ENCODE peak calls at places on chromosome 9, in four cellular contexts. D is CD8-positive, alpha-beta T cell; J is HCT116; M is MM.1S. N is an unnamed sample.

GRCh38 chr9:124934290-124934689 is 6.6 kb downstream of the GOLGA1 start:
- DNase-seq in D (no peak), J (no peak), M (peak; percentile 24), N (no peak)

GRCh38 chr9:97748525-97748924 is 51.4 kb upstream of the XPA start:
- DNase-seq in D (no peak), J (no peak), M (no peak), N (no peak)

GRCh38 chr9:74824654-74825053 is 63.1 kb downstream of the TRPM6 start:
- DNase-seq in D (no peak), J (no peak), M (no peak), N (no peak)

GRCh38 chr9:70553718-70554673 is 139.5 kb upstream of the KLF9 start:
- DNase-seq in D (no peak), J (no peak), M (no peak), N (peak; percentile 76)

GRCh38 chr9:121819511-121820231 is 168.2 kb downstream of the DAB2IP start:
- DNase-seq in D (no peak), J (no peak), M (no peak), N (no peak)

GRCh38 chr9:97696025-97696822 is 916 bp downstream of the XPA start:
- DNase-seq in D (no peak), J (no peak), M (peak; percentile 39), N (no peak)

GRCh38 chr9:121326130-121326838 is 43.8 kb downstream of the STOM start:
- DNase-seq in D (no peak), J (no peak), M (no peak), N (peak; percentile 92)

GRCh38 chr9:123561055-123561454 is 205.1 kb downstream of the CRB2 start:
- DNase-seq in D (no peak), J (no peak), M (no peak), N (no peak)

GRCh38 chr9:69325409-69326212 is 596 bp downstream of the ENTREP1 start:
- DNase-seq in D (no peak), J (no peak), M (peak; percentile 50), N (no peak)

GRCh38 chr9:72127753-72128152 is 21.5 kb upstream of the GDA start:
- DNase-seq in D (no peak), J (no peak), M (no peak), N (no peak)

GRCh38 chr9:72128526-72128925 is 20.7 kb upstream of the GDA start:
- DNase-seq in D (no peak), J (no peak), M (no peak), N (no peak)

GRCh38 chr9:72132052-72132451 is 17.2 kb upstream of the GDA start:
- DNase-seq in D (no peak), J (no peak), M (no peak), N (no peak)

GRCh38 chr9:72131206-72131605 is 18.0 kb upstream of the GDA start:
- DNase-seq in D (no peak), J (no peak), M (no peak), N (no peak)

GRCh38 chr9:72129271-72130156 is 19.7 kb upstream of the GDA start:
- DNase-seq in D (no peak), J (no peak), M (no peak), N (no peak)
- H3K27ac ChIP-seq in D (no peak overlapping the region), J (no peak overlapping the region), M (no peak overlapping the region), N (no peak overlapping the region)

DNA sequence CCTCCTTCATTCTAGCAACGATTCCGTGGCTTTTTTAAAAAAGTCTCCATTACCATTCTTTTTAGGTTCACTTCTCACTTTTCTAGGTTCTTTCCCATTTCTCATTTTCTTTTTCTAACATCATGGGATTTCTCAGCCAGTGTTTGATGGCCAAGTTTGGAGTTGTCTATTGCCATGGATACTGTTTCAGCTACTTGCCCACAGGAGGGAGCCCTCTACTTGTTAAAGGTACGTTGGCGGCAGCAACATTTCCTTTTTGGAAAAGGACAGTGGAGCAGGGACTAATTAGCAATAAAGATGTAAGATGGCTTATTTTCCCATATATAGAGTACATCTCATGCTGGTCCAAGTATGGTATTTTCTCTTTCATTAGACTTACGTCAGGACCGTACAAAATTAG is 2257.5 kb upstream of the C9orf72 start:
- DNase-seq in D (no peak), J (peak; percentile 24), M (no peak), N (no peak)
- TF ChIP-seq CTCF in D (no peak), J (peak; percentile 27), M (peak; percentile 13), N (no peak)

GRCh38 chr9:101448680-101449070 is 13.1 kb upstream of the ALDOB start:
- DNase-seq in D (no peak), J (no peak), M (no peak), N (no peak)
- H3K4me3 ChIP-seq in D (no peak overlapping the region), J (no peak overlapping the region), M (peak overlapping the region; percentile 83), N (no peak overlapping the region)

DNA sequence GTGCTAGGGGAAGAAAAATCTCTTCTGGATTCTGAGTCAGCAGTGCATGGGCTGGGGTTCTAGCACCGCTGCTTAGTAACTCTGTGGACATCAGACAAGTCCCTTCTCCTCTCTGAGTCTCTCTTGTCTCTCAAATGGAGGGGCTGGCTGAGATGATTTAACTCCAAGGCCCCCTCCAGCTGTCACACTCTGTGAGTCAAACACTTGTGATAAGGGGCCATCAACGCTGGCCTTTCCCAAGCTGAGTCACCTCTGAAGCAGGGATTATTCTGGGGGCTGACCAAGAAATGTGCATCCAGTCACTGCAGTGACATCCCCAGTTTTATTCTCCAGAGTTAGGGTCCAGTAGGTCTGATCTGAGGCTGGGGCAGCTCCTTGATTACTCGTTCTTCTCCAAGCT is 110.4 kb upstream of the ZNF462 start:
- DNase-seq in D (no peak), J (no peak), M (no peak), N (no peak)
- H3K27ac ChIP-seq in D (no peak overlapping the region), J (no peak overlapping the region), M (peak overlapping the region; percentile 38), N (no peak overlapping the region)

GRCh38 chr9:92147030-92147853 is 32.0 kb upstream of the SPTLC1 start:
- DNase-seq in D (no peak), J (peak; percentile 54), M (no peak), N (no peak)
- TF ChIP-seq CTCF in D (no peak), J (no peak), M (no peak), N (no peak)

GRCh38 chr9:6646028-6646636 is 603 bp upstream of the GLDC start:
- DNase-seq in D (no peak), J (no peak), M (peak; percentile 71), N (no peak)

GRCh38 chr9:6645153-6646027 is at the start of gene GLDC:
- DNase-seq in D (peak; percentile 11), J (peak; percentile 79), M (peak; percentile 89), N (no peak)

GRCh38 chr9:6641561-6641960 is 4.0 kb downstream of the GLDC start:
- DNase-seq in D (no peak), J (no peak), M (no peak), N (no peak)

GRCh38 chr9:6641961-6642360 is 3.6 kb downstream of the GLDC start:
- DNase-seq in D (no peak), J (no peak), M (no peak), N (no peak)

GRCh38 chr9:6644346-6645152 is 980 bp downstream of the GLDC start:
- DNase-seq in D (no peak), J (no peak), M (peak; percentile 38), N (no peak)
- H3K4me3 ChIP-seq in D (peak overlapping the region; percentile 42), J (no peak overlapping the region), M (peak overlapping the region; percentile 81), N (peak overlapping the region; percentile 69)

DNA sequence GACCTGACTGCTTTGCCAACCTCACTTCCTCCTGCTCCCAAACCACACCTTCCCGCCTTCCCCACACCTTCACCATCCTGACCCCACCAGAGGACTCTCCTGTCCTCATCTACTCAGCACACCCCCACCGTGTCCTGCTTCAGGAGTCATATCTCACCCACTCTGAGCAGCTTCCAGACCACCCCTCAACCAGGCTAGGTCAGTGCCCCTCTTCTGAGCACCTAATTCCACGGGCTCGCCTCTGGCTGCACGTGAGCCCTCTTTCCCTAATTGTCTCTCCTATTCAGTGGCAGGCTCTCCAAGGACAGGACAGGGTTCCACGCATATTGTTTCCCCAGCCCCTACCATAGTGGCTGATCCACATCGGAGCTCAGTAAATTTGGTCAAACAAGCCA is 4.3 kb downstream of the ANKS6 start:
- DNase-seq in D (no peak), J (no peak), M (no peak), N (no peak)
- H3K27ac ChIP-seq in D (no peak overlapping the region), J (no peak overlapping the region), M (no peak overlapping the region), N (no peak overlapping the region)

N was measured in ascending aorta.